ENCODE peak calls at places on chromosomes 12 and 14, in five cellular contexts. N is sigmoid colon, U is A549, B is adrenal gland, E is endothelial cell of umbilical vein. V is an unnamed sample.

GRCh38 chr14:28773176-28773575 is 6.6 kb downstream of the FOXG1 start:
- DNase-seq in U (no peak), B (no peak), N (no peak), E (no peak), V (no peak)

GRCh38 chr14:58749066-58749669 is 111.4 kb downstream of the DACT1 start:
- DNase-seq in N (no peak), U (peak), E (peak), B (peak), V (no peak)

GRCh38 chr12:87383705-87384104 is 645.5 kb downstream of the C12orf50 start:
- DNase-seq in N (no peak), U (no peak), E (no peak), B (no peak), V (no peak)

GRCh38 chr12:48350249-48351021 is at the start of gene ZNF641:
- DNase-seq in N (peak), B (peak), U (peak), E (peak), V (peak)

GRCh38 chr12:86735851-86736250 is 479.7 kb upstream of the MGAT4C start:
- DNase-seq in E (no peak), B (no peak), U (no peak), N (no peak), V (no peak)

GRCh38 chr12:44930972-44931600 is 55.0 kb upstream of the NELL2 start:
- DNase-seq in N (no peak), U (peak), B (no peak), E (peak), V (no peak)

GRCh38 chr12:95815635-95816212 is 25.2 kb upstream of the NTN4 start:
- DNase-seq in E (peak), N (no peak), B (no peak), U (peak), V (no peak)

GRCh38 chr14:100524933-100525243 is 62.3 kb downstream of the BEGAIN start:
- DNase-seq in B (peak), N (peak), E (no peak), U (peak), V (no peak)

GRCh38 chr14:72904840-72905561 is 11.1 kb upstream of the DPF3 start:
- DNase-seq in E (peak), U (peak), N (peak), B (peak), V (no peak)

GRCh38 chr14:104149278-104149595 is 10.8 kb downstream of the KIF26A start:
- DNase-seq in B (no peak), E (no peak), U (no peak), N (no peak), V (no peak)

GRCh38 chr14:37051153-37051552 is 121.3 kb downstream of the SLC25A21 start:
- DNase-seq in B (no peak), N (no peak), E (peak), U (no peak), V (no peak)

GRCh38 chr14:54532111-54533012 is 22.7 kb downstream of the CGRRF1 start:
- DNase-seq in E (no peak), B (no peak), U (no peak), N (no peak), V (no peak)

GRCh38 chr12:46549527-46550265 is 177.1 kb upstream of the SLC38A2 start:
- DNase-seq in B (no peak), U (no peak), E (peak), N (no peak), V (no peak)

GRCh38 chr14:103629503-103630121 is 601 bp downstream of the KLC1 start:
- DNase-seq in U (peak), N (peak), B (peak), E (no peak), V (peak)

GRCh38 chr14:28577187-28577586 is 189.4 kb upstream of the FOXG1 start:
- DNase-seq in N (no peak), E (peak), B (no peak), U (no peak), V (no peak)

GRCh38 chr12:30753761-30754382 is 879 bp downstream of the CAPRIN2 start:
- DNase-seq in E (peak), B (no peak), U (no peak), N (no peak), V (no peak)

GRCh38 chr12:90015228-90015627 is 306.6 kb upstream of the ATP2B1 start:
- DNase-seq in B (no peak), E (no peak), N (no peak), U (no peak), V (no peak)

GRCh38 chr12:118102070-118102469 is 1.7 kb downstream of the VSIG10 start:
- DNase-seq in N (no peak), B (no peak), U (peak), E (no peak), V (no peak)

GRCh38 chr14:72653026-72653425 is 240.9 kb downstream of the DPF3 start:
- DNase-seq in B (no peak), U (no peak), E (no peak), N (no peak), V (no peak)

GRCh38 chr14:100239200-100239839 is 376 bp downstream of the YY1 start:
- DNase-seq in E (peak), B (no peak), N (peak), U (no peak), V (peak)

GRCh38 chr14:70567791-70568190 is 32.7 kb downstream of the MED6 start:
- DNase-seq in B (no peak), E (peak), U (peak), N (no peak), V (no peak)

GRCh38 chr14:23360496-23360895 is 4.5 kb downstream of the EFS start:
- DNase-seq in U (peak), E (no peak), N (no peak), B (no peak), V (no peak)
- TF ChIP-seq CTCF in U (peak), E (no peak), N (no peak), B (no peak), V (no peak)

GRCh38 chr12:53452159-53453077 is 516 bp downstream of the PCBP2 start:
- DNase-seq in U (peak), B (peak), N (peak), E (peak), V (peak)
- TF ChIP-seq CTCF in U (peak), B (no peak), N (no peak), E (peak), V (no peak)

GRCh38 chr14:68571928-68572525 is 220.8 kb downstream of the ZFP36L1 start:
- DNase-seq in E (no peak), N (peak), B (no peak), U (no peak), V (no peak)
- TF ChIP-seq CTCF in E (no peak), N (no peak), B (no peak), U (no peak), V (no peak)

GRCh38 chr12:123808167-123808566 is 46.1 kb downstream of the DNAH10 start:
- DNase-seq in B (peak), E (no peak), U (peak), N (no peak), V (no peak)
- TF ChIP-seq CTCF in B (no peak), E (peak), U (peak), N (no peak), V (no peak)

GRCh38 chr12:49537709-49538601 is 875 bp upstream of the KCNH3 start:
- DNase-seq in U (peak), E (no peak), B (peak), N (peak), V (peak)
- TF ChIP-seq CTCF in U (no peak), E (no peak), B (no peak), N (no peak), V (no peak)

GRCh38 chr12:1828863-1829262 is 8.5 kb downstream of the LRTM2 start:
- DNase-seq in N (peak), B (no peak), U (no peak), E (no peak), V (no peak)

GRCh38 chr12:1826401-1826800 is 6.0 kb downstream of the LRTM2 start:
- DNase-seq in U (no peak), B (no peak), E (no peak), N (no peak), V (no peak)

GRCh38 chr12:1825382-1826102 is 5.2 kb downstream of the LRTM2 start:
- DNase-seq in E (no peak), N (no peak), B (no peak), U (no peak), V (no peak)

GRCh38 chr12:1827806-1828805 is 7.7 kb downstream of the LRTM2 start:
- DNase-seq in U (no peak), B (no peak), N (peak), E (no peak), V (no peak)

DNA sequence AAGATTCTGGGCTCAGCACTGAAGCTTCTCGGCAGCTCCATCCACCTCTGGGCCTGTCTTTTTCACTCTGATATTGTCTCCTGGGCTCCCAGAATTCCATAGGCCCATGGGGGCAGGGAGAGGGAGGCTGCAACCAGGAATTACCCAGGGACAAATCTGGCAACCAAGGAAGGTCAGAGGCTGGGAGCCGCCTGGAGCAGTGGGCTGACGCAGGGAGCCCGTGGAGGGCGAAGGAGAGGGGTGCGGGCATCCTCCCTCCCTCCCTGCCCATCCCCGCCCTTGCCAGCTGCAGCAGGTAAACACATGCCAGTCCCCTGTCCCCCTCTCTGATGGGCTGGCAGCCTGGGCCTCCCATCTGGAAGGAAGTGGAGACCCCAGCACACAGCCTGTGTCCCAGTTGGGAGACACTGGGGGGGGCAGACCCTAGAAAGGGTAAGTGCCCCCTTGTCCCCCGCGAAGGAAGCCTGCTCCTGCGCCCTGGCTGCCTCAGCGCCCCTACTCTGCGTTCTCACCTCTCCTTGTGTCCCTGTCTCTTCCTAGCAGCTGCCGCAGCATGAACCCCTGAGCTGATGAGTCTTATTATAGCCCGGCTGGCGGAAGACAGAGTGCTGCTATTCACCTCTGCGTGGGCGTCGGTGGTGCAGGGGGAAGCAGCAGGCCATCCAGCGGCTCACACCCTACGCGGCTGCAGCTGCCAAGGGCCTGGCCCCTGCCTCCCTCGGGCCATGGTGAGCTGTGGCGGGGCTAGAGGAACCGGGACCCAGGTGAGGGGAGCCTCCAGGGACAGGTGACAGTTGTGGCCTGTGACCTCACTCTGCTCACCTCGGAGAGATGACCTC is 6.7 kb downstream of the LRTM2 start:
- DNase-seq in E (no peak), N (no peak), B (no peak), U (no peak), V (no peak)
- TF ChIP-seq CTCF in E (no peak), N (no peak), B (no peak), U (no peak), V (no peak)

GRCh38 chr12:3184485-3184884 is 107.3 kb downstream of the TSPAN9 start:
- DNase-seq in N (no peak), U (no peak), B (no peak), E (no peak), V (no peak)

GRCh38 chr12:3186546-3187237 is 109.5 kb downstream of the TSPAN9 start:
- DNase-seq in U (no peak), B (no peak), E (no peak), N (no peak), V (no peak)

GRCh38 chr12:3187846-3188755 is 110.9 kb downstream of the TSPAN9 start:
- DNase-seq in N (no peak), E (no peak), U (no peak), B (no peak), V (no peak)

GRCh38 chr12:3182426-3182825 is 105.2 kb downstream of the TSPAN9 start:
- DNase-seq in B (no peak), N (no peak), E (no peak), U (no peak), V (no peak)

DNA sequence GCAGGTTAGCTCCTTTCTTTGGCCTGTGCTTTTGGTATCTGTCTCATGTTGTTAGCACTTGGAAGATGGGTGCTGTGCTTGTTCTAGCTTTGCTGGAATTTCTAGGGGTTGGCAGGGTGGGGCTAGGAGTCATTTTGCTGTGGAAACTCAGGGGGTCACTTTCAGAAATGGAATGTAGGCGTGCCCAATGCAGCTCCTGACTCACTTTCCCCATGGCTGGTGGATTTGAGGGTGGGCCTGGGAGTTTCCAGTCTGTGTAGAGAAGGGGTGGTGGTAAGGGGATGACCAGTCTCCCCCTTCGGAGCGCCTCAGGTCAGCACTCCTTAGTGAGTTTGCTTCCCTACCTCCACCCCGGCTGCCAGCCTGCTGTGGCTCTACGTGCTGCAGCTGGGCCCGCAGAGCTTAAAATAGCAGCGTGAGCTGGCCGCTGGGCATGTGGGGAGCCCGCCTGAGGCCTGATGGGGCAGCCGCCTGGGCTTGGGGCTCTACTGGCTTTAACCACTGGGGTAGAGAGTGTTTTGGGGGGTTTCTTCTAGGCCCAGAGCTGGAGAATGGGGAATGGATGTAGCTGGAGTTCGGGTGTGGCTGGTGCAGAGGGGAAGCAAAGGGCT is 108.2 kb downstream of the TSPAN9 start:
- DNase-seq in N (no peak), E (no peak), U (no peak), B (no peak), V (no peak)
- TF ChIP-seq CTCF in N (no peak), E (no peak), U (no peak), B (no peak), V (no peak)

DNA sequence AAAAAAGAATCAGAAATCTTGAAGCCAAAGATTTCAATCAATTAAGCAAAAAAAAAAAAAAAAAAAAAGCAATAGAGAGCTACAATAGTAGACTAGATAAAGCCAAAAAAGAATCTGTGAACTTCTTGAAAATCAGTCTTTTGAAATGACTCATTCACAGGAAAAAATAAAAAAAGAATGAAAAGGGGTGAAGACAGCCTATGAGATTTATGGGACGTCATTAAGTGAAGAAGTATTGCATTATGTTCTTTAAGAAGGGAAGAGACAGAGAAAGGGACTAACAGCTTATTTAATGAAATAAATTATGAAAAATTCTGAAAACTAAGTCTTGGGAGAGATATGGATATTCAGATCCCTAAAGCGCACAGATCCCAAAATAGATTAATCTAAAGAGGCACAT is 103.8 kb downstream of the ACSS3 start:
- DNase-seq in E (no peak), N (no peak), B (no peak), U (no peak), V (no peak)
- TF ChIP-seq CTCF in E (no peak), N (no peak), B (no peak), U (no peak), V (no peak)